ENCODE peak calls at places on chromosomes 5 and 9, in four cellular contexts. K is stomach, W is GM23338, X is heart right ventricle. Z is an unnamed sample.
A peak's percentile ranks its signal among the peaks of the same experiment; 100 is the strongest.

GRCh38 chr9:75299324-75299723 is 211.0 kb downstream of the OSTF1 start:
- DNase-seq in K (no peak), W (no peak), X (no peak), Z (no peak)

GRCh38 chr5:108788142-108788541 is 40.4 kb downstream of the FER start:
- DNase-seq in K (peak; percentile 83), X (peak; percentile 65), W (no peak), Z (no peak)

GRCh38 chr9:33024126-33024965 is 727 bp upstream of the DNAJA1 start:
- DNase-seq in K (no peak), X (no peak), W (no peak), Z (no peak)

GRCh38 chr5:54793612-54794436 is 191.6 kb downstream of the ESM1 start:
- DNase-seq in X (no peak), K (no peak), W (no peak), Z (no peak)

GRCh38 chr5:94983861-94984535 is 300.9 kb downstream of the MCTP1 start:
- DNase-seq in W (no peak), K (no peak), X (no peak), Z (no peak)

GRCh38 chr5:114419941-114420340 is 58.1 kb downstream of the KCNN2 start:
- DNase-seq in W (no peak), K (no peak), X (no peak), Z (no peak)

GRCh38 chr9:77305622-77306365 is 128.5 kb downstream of the VPS13A start:
- DNase-seq in W (no peak), K (no peak), X (no peak), Z (no peak)

GRCh38 chr5:78727786-78728761 is 79.5 kb upstream of the LHFPL2 start:
- DNase-seq in K (peak; percentile 31), X (no peak), W (no peak), Z (no peak)

GRCh38 chr5:161547573-161548471 is 1.3 kb upstream of the GABRB2 start:
- DNase-seq in X (no peak), K (no peak), W (peak; percentile 48), Z (no peak)

GRCh38 chr5:77157732-77158532 is 52.5 kb upstream of the PDE8B start:
- DNase-seq in X (no peak), K (no peak), W (no peak), Z (no peak)

GRCh38 chr5:177132504-177133118 is 962 bp upstream of the NSD1 start:
- DNase-seq in X (no peak), W (peak; percentile 74), K (no peak), Z (peak; percentile 18)

GRCh38 chr9:137458194-137459146 is 664 bp downstream of the NSMF start:
- DNase-seq in W (peak; percentile 45), K (no peak), X (peak; percentile 12), Z (no peak)

GRCh38 chr5:120096413-120096812 is 367.7 kb upstream of the PRR16 start:
- DNase-seq in X (no peak), W (no peak), K (no peak), Z (no peak)

GRCh38 chr5:129171194-129171944 is 76.8 kb downstream of the ISOC1 start:
- DNase-seq in X (no peak), K (no peak), W (peak; percentile 10), Z (no peak)

GRCh38 chr5:150137168-150137957 is 18.3 kb downstream of the PDGFRB start:
- DNase-seq in X (no peak), K (peak; percentile 38), W (peak; percentile 51), Z (no peak)

GRCh38 chr5:65213921-65214525 is 267.7 kb downstream of the ADAMTS6 start:
- DNase-seq in K (no peak), W (peak; percentile 80), X (no peak), Z (no peak)

GRCh38 chr5:171388816-171389168 is 1.1 kb downstream of the NPM1 start:
- DNase-seq in X (no peak), K (no peak), W (no peak), Z (no peak)

GRCh38 chr9:107999890-108000289 is 510.3 kb upstream of the KLF4 start:
- DNase-seq in K (no peak), X (no peak), W (no peak), Z (no peak)

GRCh38 chr9:122218070-122218884 is 10.5 kb downstream of the LHX6 start:
- DNase-seq in W (peak; percentile 42), X (no peak), K (no peak), Z (no peak)

GRCh38 chr9:122218885-122219855 is 9.6 kb downstream of the LHX6 start:
- DNase-seq in W (peak; percentile 69), X (no peak), K (no peak), Z (no peak)

GRCh38 chr9:122220673-122221222 is 8.0 kb downstream of the LHX6 start:
- DNase-seq in K (no peak), X (no peak), W (no peak), Z (no peak)

GRCh38 chr9:122221223-122221811 is 7.4 kb downstream of the LHX6 start:
- DNase-seq in W (peak; percentile 87), X (no peak), K (no peak), Z (no peak)

GRCh38 chr9:122219856-122220672 is 8.7 kb downstream of the LHX6 start:
- DNase-seq in X (no peak), W (no peak), K (no peak), Z (no peak)
- H3K4me3 ChIP-seq in X (peak overlapping the region; percentile 23), W (peak overlapping the region; percentile 63), K (no peak overlapping the region), Z (peak overlapping the region; percentile 35)

GRCh38 chr9:131731237-131731995 is 8.5 kb downstream of the RAPGEF1 start:
- DNase-seq in X (no peak), W (no peak), K (no peak), Z (no peak)

GRCh38 chr9:131733601-131734061 is 6.2 kb downstream of the RAPGEF1 start:
- DNase-seq in K (peak; percentile 35), X (no peak), W (peak; percentile 44), Z (no peak)

GRCh38 chr9:131734165-131734610 is 5.7 kb downstream of the RAPGEF1 start:
- DNase-seq in K (peak; percentile 82), X (peak; percentile 32), W (no peak), Z (peak; percentile 71)

GRCh38 chr9:131732636-131733340 is 7.1 kb downstream of the RAPGEF1 start:
- DNase-seq in K (no peak), X (no peak), W (peak; percentile 47), Z (peak; percentile 51)

DNA sequence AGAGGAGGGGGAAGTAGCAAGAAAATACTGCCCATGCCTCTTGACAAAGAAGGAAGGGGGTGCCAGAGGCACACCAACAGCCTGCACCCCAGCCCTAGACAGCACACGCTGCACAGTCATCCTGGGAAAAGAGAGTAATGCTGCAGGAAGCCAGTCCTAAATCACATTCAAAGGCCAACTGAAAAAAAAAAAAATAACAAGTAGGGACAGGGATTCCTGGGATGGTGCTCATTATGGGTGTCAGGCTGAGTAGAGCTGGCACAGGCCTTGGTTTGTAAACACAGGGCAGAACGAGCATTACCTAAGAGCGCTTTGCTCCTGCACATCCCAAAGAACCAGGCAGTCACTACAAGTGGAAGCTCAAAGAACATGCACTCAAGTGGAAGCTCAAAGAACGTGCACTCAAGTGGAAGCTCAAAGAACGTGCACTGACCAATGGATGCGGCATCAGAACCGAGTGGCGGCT is 7.8 kb downstream of the RAPGEF1 start:
- DNase-seq in K (no peak), X (no peak), W (no peak), Z (no peak)
- H3K4me1 ChIP-seq in K (peaks cover 100% of the 10 kb centered on the region), X (peaks cover 82% of the 10 kb centered on the region), W (peaks cover 55% of the 10 kb centered on the region), Z (peaks cover 97% of the 10 kb centered on the region)

DNA sequence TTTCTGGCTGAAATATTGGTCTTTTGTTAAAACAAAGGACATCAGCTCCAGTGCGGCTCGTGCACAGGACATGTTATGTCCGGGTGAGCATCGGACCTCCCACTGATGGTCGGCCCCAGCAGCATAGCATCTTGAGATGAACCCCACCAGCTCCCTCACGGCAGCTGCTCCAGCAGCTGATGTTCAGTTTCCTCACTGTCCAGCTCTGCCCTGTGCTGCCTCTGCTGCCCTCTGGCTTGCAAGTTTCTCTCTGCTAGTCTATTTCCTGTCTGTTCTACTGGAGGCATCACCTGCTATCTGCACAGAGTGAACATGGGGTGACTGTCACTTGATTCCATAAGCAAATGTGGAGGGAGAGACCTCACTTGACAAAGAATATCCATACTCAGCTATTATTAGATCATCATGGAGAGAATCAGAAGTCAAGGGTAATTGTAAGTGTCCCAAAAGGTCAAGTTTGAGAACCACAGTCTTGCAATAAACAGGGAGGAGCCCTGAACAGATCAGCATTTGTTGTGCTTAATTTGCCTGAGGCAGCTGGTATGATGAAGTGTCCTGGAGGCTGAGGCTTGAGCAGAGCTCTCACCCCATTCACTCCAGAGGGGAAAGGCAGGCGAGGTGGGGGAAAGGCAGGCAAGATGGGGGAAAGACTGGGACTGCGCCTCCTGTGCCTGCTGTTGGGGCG is 702.8 kb downstream of the SEMA5A start:
- DNase-seq in X (no peak), W (no peak), K (no peak), Z (no peak)
- TF ChIP-seq CTCF in X (peak; percentile 21), W (peak; percentile 47), K (no peak), Z (no peak)

GRCh38 chr5:15762668-15763067 is 262.7 kb downstream of the FBXL7 start:
- DNase-seq in X (no peak), W (no peak), K (no peak), Z (no peak)
- H3K4me3 ChIP-seq in X (no peak overlapping the region), W (no peak overlapping the region), K (no peak overlapping the region), Z (no peak overlapping the region)

DNA sequence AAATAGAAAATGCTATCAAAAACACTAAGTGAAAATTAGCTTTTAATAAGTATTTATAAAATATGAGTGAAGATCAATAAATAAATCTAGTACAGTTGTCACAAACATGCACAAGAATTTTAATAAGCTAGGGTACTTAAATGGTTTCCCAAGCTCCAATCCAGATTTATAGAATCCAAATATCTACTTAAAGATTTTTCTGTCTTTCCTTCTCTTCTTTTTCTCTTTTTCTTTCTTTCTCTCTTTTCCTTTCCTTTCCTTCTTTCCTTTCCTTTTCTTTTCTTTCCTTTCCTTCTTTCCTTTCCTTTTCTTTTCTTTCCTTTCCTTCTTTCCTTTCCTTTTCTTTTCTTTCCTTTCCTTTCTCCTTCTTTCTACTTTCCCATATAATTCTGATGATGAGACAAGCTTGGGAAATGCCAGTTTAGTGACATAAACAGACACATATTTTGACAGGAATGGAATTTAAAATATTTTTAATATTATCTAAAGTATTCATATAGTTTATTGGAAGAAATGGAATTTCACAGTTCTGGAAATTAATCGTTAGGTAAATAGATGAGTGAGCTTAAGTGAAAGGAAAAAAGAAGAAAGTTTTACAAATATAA is 832.8 kb downstream of the NR2F1-AS1 start:
- DNase-seq in K (no peak), X (no peak), W (no peak), Z (no peak)
- H3K4me1 ChIP-seq in K (no peaks in the 10 kb centered on the region), X (no peaks in the 10 kb centered on the region), W (no peaks in the 10 kb centered on the region), Z (no peaks in the 10 kb centered on the region)

GRCh38 chr9:82036101-82036500 is 47.5 kb downstream of the SPATA31D1 start:
- DNase-seq in W (no peak), K (no peak), X (no peak), Z (no peak)

GRCh38 chr9:82031538-82032280 is 43.1 kb downstream of the SPATA31D1 start:
- DNase-seq in W (no peak), K (no peak), X (peak; percentile 39), Z (no peak)

GRCh38 chr9:82035332-82035731 is 46.8 kb downstream of the SPATA31D1 start:
- DNase-seq in X (no peak), K (no peak), W (no peak), Z (no peak)

GRCh38 chr9:82038897-82039296 is 50.3 kb downstream of the SPATA31D1 start:
- DNase-seq in K (no peak), X (no peak), W (no peak), Z (no peak)

GRCh38 chr9:82037126-82037525 is 48.6 kb downstream of the SPATA31D1 start:
- DNase-seq in W (no peak), K (no peak), X (no peak), Z (no peak)
- TF ChIP-seq CTCF in W (no peak), K (no peak), X (no peak), Z (no peak)

GRCh38 chr9:98834386-98834785 is 26.9 kb downstream of the GALNT12 start:
- DNase-seq in W (no peak), X (no peak), K (no peak), Z (no peak)
- H3K4me3 ChIP-seq in W (no peak overlapping the region), X (no peak overlapping the region), K (no peak overlapping the region), Z (no peak overlapping the region)

GRCh38 chr5:34977934-34978616 is 48.7 kb downstream of the DNAJC21 start:
- DNase-seq in X (no peak), K (no peak), W (no peak), Z (no peak)
- H3K4me1 ChIP-seq in X (no peaks in the 10 kb centered on the region), K (no peaks in the 10 kb centered on the region), W (no peaks in the 10 kb centered on the region), Z (no peaks in the 10 kb centered on the region)